ENCODE peak calls at places on chromosomes 13 and 19, in six cellular contexts. N is WTC11, K is dorsolateral prefrontal cortex, A is transverse colon, Z is fibroblast of the aortic adventitia, J is fibroblast of mammary gland. M is an unnamed sample.

GRCh38 chr19:12880551-12881171 is 588 bp downstream of the DNASE2 start:
- DNase-seq in N (peak; percentile 56), K (no peak), A (no peak), Z (peak; percentile 37), J (no peak), M (no peak)

GRCh38 chr13:30410705-30411125 is 11.6 kb upstream of the UBE2L5 start:
- DNase-seq in N (no peak), K (no peak), A (no peak), Z (peak; percentile 40), J (no peak), M (no peak)

GRCh38 chr13:86087241-86087640 is 288.0 kb upstream of the SLITRK6 start:
- DNase-seq in N (no peak), K (no peak), A (no peak), Z (no peak), J (peak; percentile 6), M (no peak)

GRCh38 chr19:14004619-14005380 is 1.3 kb downstream of the RFX1 start:
- DNase-seq in N (no peak), K (peak; percentile 57), A (peak; percentile 66), Z (peak; percentile 29), J (peak; percentile 38), M (no peak)

GRCh38 chr13:40026741-40027140 is 371.3 kb downstream of the COG6 start:
- DNase-seq in N (no peak), K (no peak), A (no peak), Z (no peak), J (no peak), M (no peak)

GRCh38 chr19:42420055-42420544 is 7.1 kb downstream of the LIPE start:
- DNase-seq in N (peak; percentile 69), K (no peak), A (peak; percentile 64), Z (peak; percentile 29), J (peak; percentile 58), M (no peak)

GRCh38 chr19:17751103-17751911 is at the start of gene FCHO1:
- DNase-seq in N (no peak), K (no peak), A (peak; percentile 80), Z (no peak), J (no peak), M (no peak)

GRCh38 chr13:99386911-99387788 is 80.0 kb upstream of the GPR183 start:
- DNase-seq in N (peak; percentile 90), K (no peak), A (peak; percentile 80), Z (no peak), J (peak; percentile 32), M (peak; percentile 41)

GRCh38 chr19:17718467-17718987 is 753 bp upstream of the MAP1S start:
- DNase-seq in N (no peak), K (no peak), A (no peak), Z (no peak), J (no peak), M (no peak)

GRCh38 chr19:46984077-46985010 is 35.3 kb upstream of the NPAS1 start:
- DNase-seq in N (no peak), K (no peak), A (no peak), Z (peak; percentile 74), J (peak; percentile 86), M (no peak)

GRCh38 chr19:54114340-54114826 is 1.1 kb downstream of the TFPT start:
- DNase-seq in N (no peak), K (peak; percentile 58), A (peak; percentile 46), Z (peak; percentile 25), J (peak; percentile 38), M (no peak)

GRCh38 chr19:41746593-41747227 is 8.6 kb upstream of the CEACAM6 start:
- DNase-seq in N (peak; percentile 67), K (peak; percentile 41), A (peak; percentile 78), Z (peak; percentile 57), J (peak; percentile 57), M (no peak)

GRCh38 chr19:58334691-58335249 is 8.0 kb downstream of the ZSCAN22 start:
- DNase-seq in N (no peak), K (no peak), A (no peak), Z (no peak), J (no peak), M (no peak)

GRCh38 chr19:33202546-33203507 is 8.7 kb downstream of the LRP3 start:
- DNase-seq in N (no peak), K (no peak), A (no peak), Z (no peak), J (no peak), M (no peak)

GRCh38 chr19:1435378-1435989 is 2.7 kb upstream of the RPS15 start:
- DNase-seq in N (no peak), K (no peak), A (no peak), Z (no peak), J (no peak), M (no peak)

GRCh38 chr13:85536706-85537105 is 262.5 kb downstream of the SLITRK6 start:
- DNase-seq in N (no peak), K (no peak), A (no peak), Z (no peak), J (no peak), M (no peak)

GRCh38 chr13:34412817-34413365 is 529.2 kb upstream of the NBEA start:
- DNase-seq in N (no peak), K (no peak), A (no peak), Z (peak; percentile 35), J (peak; percentile 8), M (no peak)

GRCh38 chr13:98265669-98266551 is 88.8 kb upstream of the RNF113B start:
- DNase-seq in N (no peak), K (no peak), A (peak; percentile 60), Z (no peak), J (peak; percentile 30), M (no peak)

GRCh38 chr13:78981913-78982312 is 323.0 kb upstream of the OBI1 start:
- DNase-seq in N (no peak), K (no peak), A (no peak), Z (no peak), J (no peak), M (no peak)

GRCh38 chr19:55831846-55832245 is at the start of gene NLRP11:
- DNase-seq in N (no peak), K (no peak), A (no peak), Z (no peak), J (no peak), M (no peak)

GRCh38 chr19:9885077-9885552 is 50.0 kb downstream of the PIN1 start:
- DNase-seq in N (no peak), K (peak; percentile 66), A (no peak), Z (peak; percentile 65), J (peak; percentile 70), M (no peak)

GRCh38 chr13:109146912-109147624 is 517.7 kb downstream of the MYO16 start:
- DNase-seq in N (no peak), K (no peak), A (no peak), Z (peak; percentile 80), J (peak; percentile 98), M (no peak)

GRCh38 chr19:9796113-9796773 is 22.6 kb downstream of the FBXL12 start:
- DNase-seq in N (peak; percentile 87), K (peak; percentile 86), A (peak; percentile 93), Z (peak; percentile 93), J (peak; percentile 93), M (peak; percentile 35)

GRCh38 chr19:17209126-17210036 is 5.8 kb upstream of the USE1 start:
- DNase-seq in N (peak; percentile 100), K (no peak), A (peak; percentile 69), Z (no peak), J (peak; percentile 51), M (no peak)

GRCh38 chr19:5563008-5563431 is 4.7 kb downstream of the TINCR start:
- DNase-seq in N (peak; percentile 67), K (no peak), A (no peak), Z (no peak), J (no peak), M (no peak)
- TF ChIP-seq CTCF in N (peak; percentile 13), K (no peak), A (no peak), Z (no peak), J (no peak), M (peak; percentile 18)

GRCh38 chr19:51552996-51553725 is 17.9 kb upstream of the ZNF175 start:
- DNase-seq in N (peak; percentile 97), K (peak; percentile 60), A (peak; percentile 43), Z (peak; percentile 67), J (peak; percentile 51), M (no peak)
- TF ChIP-seq CTCF in N (no peak), K (no peak), A (no peak), Z (no peak), J (no peak), M (peak; percentile 3)

GRCh38 chr13:49304763-49305695 is 57.3 kb downstream of the CDADC1 start:
- DNase-seq in N (no peak), K (no peak), A (no peak), Z (no peak), J (no peak), M (no peak)
- TF ChIP-seq CTCF in N (no peak), K (no peak), A (no peak), Z (no peak), J (no peak), M (no peak)

GRCh38 chr13:38686635-38687245 is at the start of gene FREM2:
- DNase-seq in N (peak; percentile 94), K (no peak), A (peak; percentile 33), Z (no peak), J (no peak), M (peak; percentile 51)

GRCh38 chr13:38685974-38686571 is 804 bp upstream of the FREM2 start:
- DNase-seq in N (peak; percentile 58), K (no peak), A (no peak), Z (no peak), J (peak; percentile 19), M (no peak)

GRCh38 chr13:38684714-38685113 is 2.2 kb upstream of the FREM2 start:
- DNase-seq in N (no peak), K (no peak), A (no peak), Z (no peak), J (no peak), M (no peak)

GRCh38 chr13:38680912-38681311 is 6.0 kb upstream of the FREM2 start:
- DNase-seq in N (no peak), K (no peak), A (no peak), Z (no peak), J (no peak), M (no peak)
- TF ChIP-seq CTCF in N (no peak), K (no peak), A (no peak), Z (no peak), J (no peak), M (no peak)

GRCh38 chr19:2837430-2837829 is 3.8 kb upstream of the ZNF555 start:
- DNase-seq in N (no peak), K (no peak), A (no peak), Z (no peak), J (no peak), M (no peak)

GRCh38 chr19:2845107-2845506 is 3.8 kb downstream of the ZNF555 start:
- DNase-seq in N (no peak), K (no peak), A (no peak), Z (no peak), J (no peak), M (no peak)

GRCh38 chr19:2846180-2846935 is 5.1 kb downstream of the ZNF555 start:
- DNase-seq in N (no peak), K (no peak), A (no peak), Z (no peak), J (no peak), M (no peak)

GRCh38 chr19:2841858-2842574 is 741 bp downstream of the ZNF555 start:
- DNase-seq in N (no peak), K (no peak), A (peak; percentile 18), Z (no peak), J (no peak), M (no peak)

GRCh38 chr19:2840794-2841790 is at the start of gene ZNF555:
- DNase-seq in N (peak; percentile 98), K (peak; percentile 100), A (peak; percentile 99), Z (peak; percentile 99), J (peak; percentile 99), M (peak; percentile 98)
- TF ChIP-seq CTCF in N (no peak), K (peak; percentile 60), A (peak; percentile 50), Z (peak; percentile 34), J (peak; percentile 20), M (peak; percentile 15)

M was measured in D721Med.